ENCODE peak calls at places on chromosomes 13 and 19, in seven cellular contexts. One of them, this sample, is unnamed.

GRCh38 chr19:2775556-2776430 is 7.3 kb downstream of the SGTA start:
- DNase-seq in H9: no peak
- DNase-seq in neuronal stem cell: no peak
- DNase-seq in IMR-90: peak; percentile 35
- DNase-seq in mesenchymal stem cell: peak; percentile 68
- DNase-seq in trophoblast cell: peak; percentile 44
- DNase-seq in mesendoderm: no peak
- DNase-seq in this sample: no peak

GRCh38 chr13:25860862-25861261 is 191.0 kb downstream of the SHISA2 start:
- DNase-seq in H9: no peak
- DNase-seq in neuronal stem cell: no peak
- DNase-seq in IMR-90: peak; percentile 33
- DNase-seq in mesenchymal stem cell: peak; percentile 69
- DNase-seq in trophoblast cell: peak; percentile 41
- DNase-seq in mesendoderm: no peak
- DNase-seq in this sample: no peak

GRCh38 chr19:23986623-23987022 is 71.9 kb downstream of the ZNF726 start:
- DNase-seq in H9: no peak
- DNase-seq in neuronal stem cell: no peak
- DNase-seq in IMR-90: no peak
- DNase-seq in mesenchymal stem cell: no peak
- DNase-seq in trophoblast cell: peak; percentile 80
- DNase-seq in mesendoderm: no peak
- DNase-seq in this sample: no peak

GRCh38 chr19:41595258-41595889 is 19.4 kb downstream of the CEACAM21 start:
- DNase-seq in H9: peak; percentile 54
- DNase-seq in neuronal stem cell: no peak
- DNase-seq in IMR-90: peak; percentile 74
- DNase-seq in mesenchymal stem cell: peak; percentile 81
- DNase-seq in trophoblast cell: peak; percentile 66
- DNase-seq in mesendoderm: peak; percentile 62
- DNase-seq in this sample: peak; percentile 52

GRCh38 chr19:10238172-10238783 is 7.1 kb upstream of the S1PR2 start:
- DNase-seq in H9: no peak
- DNase-seq in neuronal stem cell: no peak
- DNase-seq in IMR-90: peak; percentile 91
- DNase-seq in mesenchymal stem cell: peak; percentile 36
- DNase-seq in trophoblast cell: no peak
- DNase-seq in mesendoderm: no peak
- DNase-seq in this sample: no peak

GRCh38 chr19:49910179-49910578 is 13.5 kb upstream of the IL4I1 start:
- DNase-seq in H9: no peak
- DNase-seq in neuronal stem cell: no peak
- DNase-seq in IMR-90: no peak
- DNase-seq in mesenchymal stem cell: no peak
- DNase-seq in trophoblast cell: no peak
- DNase-seq in mesendoderm: no peak
- DNase-seq in this sample: no peak

GRCh38 chr19:3323704-3324103 is 42.7 kb upstream of the NFIC start:
- DNase-seq in H9: no peak
- DNase-seq in neuronal stem cell: no peak
- DNase-seq in IMR-90: no peak
- DNase-seq in mesenchymal stem cell: no peak
- DNase-seq in trophoblast cell: no peak
- DNase-seq in mesendoderm: no peak
- DNase-seq in this sample: no peak

GRCh38 chr19:7391218-7391670 is 42.5 kb downstream of the ARHGEF18 start:
- DNase-seq in H9: no peak
- DNase-seq in neuronal stem cell: no peak
- DNase-seq in IMR-90: peak; percentile 77
- DNase-seq in mesenchymal stem cell: peak; percentile 89
- DNase-seq in trophoblast cell: peak; percentile 80
- DNase-seq in mesendoderm: no peak
- DNase-seq in this sample: no peak

GRCh38 chr13:72726721-72727416 is 560 bp downstream of the MZT1 start:
- DNase-seq in H9: peak; percentile 60
- DNase-seq in neuronal stem cell: peak; percentile 9
- DNase-seq in IMR-90: no peak
- DNase-seq in mesenchymal stem cell: peak; percentile 26
- DNase-seq in trophoblast cell: peak; percentile 55
- DNase-seq in mesendoderm: peak; percentile 21
- DNase-seq in this sample: no peak

GRCh38 chr19:28881616-28882015 is 331.3 kb downstream of the UQCRFS1 start:
- DNase-seq in H9: no peak
- DNase-seq in neuronal stem cell: no peak
- DNase-seq in IMR-90: no peak
- DNase-seq in mesenchymal stem cell: no peak
- DNase-seq in trophoblast cell: no peak
- DNase-seq in mesendoderm: no peak
- DNase-seq in this sample: no peak

GRCh38 chr13:88085036-88085435 is 413.9 kb downstream of the SLITRK5 start:
- DNase-seq in H9: no peak
- DNase-seq in neuronal stem cell: no peak
- DNase-seq in IMR-90: no peak
- DNase-seq in mesenchymal stem cell: peak; percentile 26
- DNase-seq in trophoblast cell: no peak
- DNase-seq in mesendoderm: no peak
- DNase-seq in this sample: no peak

GRCh38 chr19:6056801-6057650 is 53.3 kb downstream of the RFX2 start:
- DNase-seq in H9: peak; percentile 39
- DNase-seq in neuronal stem cell: no peak
- DNase-seq in IMR-90: peak; percentile 91
- DNase-seq in mesenchymal stem cell: peak; percentile 98
- DNase-seq in trophoblast cell: peak; percentile 99
- DNase-seq in mesendoderm: peak; percentile 88
- DNase-seq in this sample: no peak

GRCh38 chr13:32902898-32903297 is 113.3 kb upstream of the KL start:
- DNase-seq in H9: peak; percentile 68
- DNase-seq in neuronal stem cell: no peak
- DNase-seq in IMR-90: peak; percentile 23
- DNase-seq in mesenchymal stem cell: no peak
- DNase-seq in trophoblast cell: no peak
- DNase-seq in mesendoderm: peak; percentile 78
- DNase-seq in this sample: no peak

GRCh38 chr13:47397739-47398138 is 500.9 kb upstream of the HTR2A start:
- DNase-seq in H9: no peak
- DNase-seq in neuronal stem cell: no peak
- DNase-seq in IMR-90: peak; percentile 80
- DNase-seq in mesenchymal stem cell: peak; percentile 37
- DNase-seq in trophoblast cell: peak; percentile 86
- DNase-seq in mesendoderm: peak; percentile 73
- DNase-seq in this sample: no peak

GRCh38 chr13:107518292-107518691 is 697.0 kb downstream of the LIG4 start:
- DNase-seq in H9: no peak
- DNase-seq in neuronal stem cell: no peak
- DNase-seq in IMR-90: peak; percentile 48
- DNase-seq in mesenchymal stem cell: peak; percentile 34
- DNase-seq in trophoblast cell: no peak
- DNase-seq in mesendoderm: no peak
- DNase-seq in this sample: no peak

GRCh38 chr19:13212759-13213330 is 62.6 kb downstream of the IER2 start:
- DNase-seq in H9: peak; percentile 84
- DNase-seq in neuronal stem cell: no peak
- DNase-seq in IMR-90: peak; percentile 43
- DNase-seq in mesenchymal stem cell: peak; percentile 44
- DNase-seq in trophoblast cell: peak; percentile 95
- DNase-seq in mesendoderm: peak; percentile 87
- DNase-seq in this sample: peak; percentile 86

GRCh38 chr19:47389150-47389556 is 30.2 kb downstream of the MEIS3 start:
- DNase-seq in H9: no peak
- DNase-seq in neuronal stem cell: no peak
- DNase-seq in IMR-90: no peak
- DNase-seq in mesenchymal stem cell: no peak
- DNase-seq in trophoblast cell: peak; percentile 40
- DNase-seq in mesendoderm: no peak
- DNase-seq in this sample: no peak

GRCh38 chr19:56725829-56726424 is 54.4 kb upstream of the ZNF835 start:
- DNase-seq in H9: no peak
- DNase-seq in neuronal stem cell: no peak
- DNase-seq in IMR-90: no peak
- DNase-seq in mesenchymal stem cell: no peak
- DNase-seq in trophoblast cell: peak; percentile 34
- DNase-seq in mesendoderm: no peak
- DNase-seq in this sample: no peak

DNA sequence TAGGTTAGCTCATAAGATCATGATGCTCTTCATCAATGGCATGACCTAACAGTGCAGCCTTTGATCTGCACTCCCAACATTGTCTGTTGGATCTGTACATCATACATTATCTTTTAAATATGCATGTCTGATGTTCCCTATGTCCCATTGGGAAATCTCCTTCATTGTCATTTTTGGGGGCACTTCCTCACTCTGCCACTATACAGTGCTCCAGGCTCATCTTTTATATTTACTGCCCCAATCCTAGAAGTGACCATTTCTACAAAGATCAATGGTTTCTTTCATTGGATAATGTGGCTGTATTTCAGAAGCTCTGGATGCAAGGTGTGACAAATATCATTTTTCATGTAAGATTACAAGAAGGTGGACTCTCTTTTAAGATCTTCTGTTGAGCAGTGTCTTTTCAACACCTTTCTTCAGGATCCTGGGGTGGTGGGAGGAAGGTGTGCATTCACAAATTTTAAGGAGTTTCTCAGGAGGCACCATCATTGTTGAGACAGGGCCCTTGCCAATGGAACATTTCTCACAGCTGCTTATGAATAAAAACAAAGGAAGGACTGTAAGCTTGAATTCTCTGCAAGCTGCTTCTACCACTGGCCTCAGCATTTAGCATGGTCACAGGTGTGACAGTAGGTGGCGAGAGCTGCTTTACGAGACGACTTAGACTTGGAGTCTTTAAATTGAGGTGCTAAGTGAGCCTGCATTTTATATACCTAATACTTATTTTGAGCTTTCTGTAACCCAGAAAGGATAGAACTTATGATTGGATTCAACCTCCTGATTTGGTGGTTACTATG is 403.0 kb downstream of the LMO7 start:
- DNase-seq in H9: peak; percentile 57
- DNase-seq in neuronal stem cell: no peak
- DNase-seq in IMR-90: no peak
- DNase-seq in mesenchymal stem cell: no peak
- DNase-seq in trophoblast cell: peak; percentile 14
- DNase-seq in mesendoderm: peak; percentile 59
- DNase-seq in this sample: no peak
- H3K23ac ChIP-seq in H9: no peak overlapping the region
- H3K23ac ChIP-seq in neuronal stem cell: no peak overlapping the region
- H3K23ac ChIP-seq in IMR-90: no peak overlapping the region
- H3K23ac ChIP-seq in mesenchymal stem cell: no peak overlapping the region
- H3K23ac ChIP-seq in trophoblast cell: no peak overlapping the region
- H3K23ac ChIP-seq in mesendoderm: no peak overlapping the region
- H3K23ac ChIP-seq in this sample: no peak overlapping the region

GRCh38 chr13:113272791-113273190 is 24.2 kb upstream of the LAMP1 start:
- DNase-seq in H9: no peak
- DNase-seq in neuronal stem cell: no peak
- DNase-seq in IMR-90: no peak
- DNase-seq in mesenchymal stem cell: no peak
- DNase-seq in trophoblast cell: peak; percentile 34
- DNase-seq in mesendoderm: no peak
- DNase-seq in this sample: no peak
- H3K23ac ChIP-seq in H9: no peak overlapping the region
- H3K23ac ChIP-seq in neuronal stem cell: no peak overlapping the region
- H3K23ac ChIP-seq in IMR-90: no peak overlapping the region
- H3K23ac ChIP-seq in mesenchymal stem cell: no peak overlapping the region
- H3K23ac ChIP-seq in trophoblast cell: no peak overlapping the region
- H3K23ac ChIP-seq in mesendoderm: no peak overlapping the region
- H3K23ac ChIP-seq in this sample: no peak overlapping the region

GRCh38 chr19:52171321-52172169 is at the start of gene ZNF836:
- DNase-seq in H9: peak; percentile 93
- DNase-seq in neuronal stem cell: peak; percentile 67
- DNase-seq in IMR-90: peak; percentile 59
- DNase-seq in mesenchymal stem cell: peak; percentile 61
- DNase-seq in trophoblast cell: peak; percentile 76
- DNase-seq in mesendoderm: peak; percentile 87
- DNase-seq in this sample: peak; percentile 73

GRCh38 chr19:52172347-52172746 is 926 bp upstream of the ZNF836 start:
- DNase-seq in H9: no peak
- DNase-seq in neuronal stem cell: no peak
- DNase-seq in IMR-90: no peak
- DNase-seq in mesenchymal stem cell: no peak
- DNase-seq in trophoblast cell: no peak
- DNase-seq in mesendoderm: no peak
- DNase-seq in this sample: no peak

GRCh38 chr19:52170863-52171320 is 529 bp downstream of the ZNF836 start:
- DNase-seq in H9: peak; percentile 46
- DNase-seq in neuronal stem cell: no peak
- DNase-seq in IMR-90: no peak
- DNase-seq in mesenchymal stem cell: peak; percentile 30
- DNase-seq in trophoblast cell: peak; percentile 9
- DNase-seq in mesendoderm: peak; percentile 43
- DNase-seq in this sample: no peak

DNA sequence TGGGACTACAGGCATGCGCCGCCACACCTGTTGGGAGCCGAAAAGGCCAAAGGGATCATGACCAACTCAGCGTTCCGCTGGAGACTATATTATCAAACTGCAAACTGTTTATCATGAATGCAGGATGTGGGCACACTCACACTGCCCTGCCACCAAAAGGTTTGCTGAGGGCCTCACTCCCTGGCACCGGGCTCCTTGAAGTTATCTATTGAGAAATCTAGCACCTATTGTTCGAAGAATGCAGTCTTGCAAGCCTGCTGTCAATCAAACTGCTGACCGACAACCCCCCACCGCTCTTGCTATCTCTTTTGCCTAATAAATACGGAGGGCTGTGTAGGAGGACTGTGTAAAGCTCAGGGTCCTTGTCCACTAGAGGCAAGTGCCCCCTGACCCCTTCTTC is 5.2 kb upstream of the ZNF836 start:
- DNase-seq in H9: no peak
- DNase-seq in neuronal stem cell: no peak
- DNase-seq in IMR-90: no peak
- DNase-seq in mesenchymal stem cell: no peak
- DNase-seq in trophoblast cell: peak; percentile 68
- DNase-seq in mesendoderm: peak; percentile 90
- DNase-seq in this sample: no peak
- H3K23ac ChIP-seq in H9: no peak overlapping the region
- H3K23ac ChIP-seq in neuronal stem cell: no peak overlapping the region
- H3K23ac ChIP-seq in IMR-90: no peak overlapping the region
- H3K23ac ChIP-seq in mesenchymal stem cell: no peak overlapping the region
- H3K23ac ChIP-seq in trophoblast cell: no peak overlapping the region
- H3K23ac ChIP-seq in mesendoderm: no peak overlapping the region
- H3K23ac ChIP-seq in this sample: no peak overlapping the region

GRCh38 chr13:50214514-50214913 is 199.3 kb downstream of the KCNRG start:
- DNase-seq in H9: no peak
- DNase-seq in neuronal stem cell: no peak
- DNase-seq in IMR-90: no peak
- DNase-seq in mesenchymal stem cell: peak; percentile 28
- DNase-seq in trophoblast cell: no peak
- DNase-seq in mesendoderm: no peak
- DNase-seq in this sample: no peak

GRCh38 chr13:50208826-50209335 is 193.6 kb downstream of the KCNRG start:
- DNase-seq in H9: peak; percentile 66
- DNase-seq in neuronal stem cell: no peak
- DNase-seq in IMR-90: peak; percentile 76
- DNase-seq in mesenchymal stem cell: peak; percentile 91
- DNase-seq in trophoblast cell: no peak
- DNase-seq in mesendoderm: peak; percentile 92
- DNase-seq in this sample: peak; percentile 9

GRCh38 chr13:50215389-50215788 is 200.1 kb downstream of the KCNRG start:
- DNase-seq in H9: no peak
- DNase-seq in neuronal stem cell: no peak
- DNase-seq in IMR-90: no peak
- DNase-seq in mesenchymal stem cell: no peak
- DNase-seq in trophoblast cell: no peak
- DNase-seq in mesendoderm: no peak
- DNase-seq in this sample: no peak

GRCh38 chr13:50209646-50210045 is 194.4 kb downstream of the KCNRG start:
- DNase-seq in H9: no peak
- DNase-seq in neuronal stem cell: no peak
- DNase-seq in IMR-90: no peak
- DNase-seq in mesenchymal stem cell: peak; percentile 52
- DNase-seq in trophoblast cell: no peak
- DNase-seq in mesendoderm: no peak
- DNase-seq in this sample: no peak

GRCh38 chr13:50213526-50213925 is 198.3 kb downstream of the KCNRG start:
- DNase-seq in H9: no peak
- DNase-seq in neuronal stem cell: no peak
- DNase-seq in IMR-90: no peak
- DNase-seq in mesenchymal stem cell: no peak
- DNase-seq in trophoblast cell: no peak
- DNase-seq in mesendoderm: no peak
- DNase-seq in this sample: no peak
- H3K23ac ChIP-seq in H9: no peak overlapping the region
- H3K23ac ChIP-seq in neuronal stem cell: no peak overlapping the region
- H3K23ac ChIP-seq in IMR-90: no peak overlapping the region
- H3K23ac ChIP-seq in mesenchymal stem cell: no peak overlapping the region
- H3K23ac ChIP-seq in trophoblast cell: no peak overlapping the region
- H3K23ac ChIP-seq in mesendoderm: no peak overlapping the region
- H3K23ac ChIP-seq in this sample: no peak overlapping the region

This sample was measured in H1.